ENCODE peak calls at places on chromosome 18, in four cellular contexts. O is fibroblast of lung, V is adrenal gland, G is NT2/D1. Q is an unnamed sample.

GRCh38 chr18:23266717-23267446 is 131.6 kb downstream of the CABLES1 start:
- DNase-seq in O (no peak), V (no peak), G (no peak), Q (no peak)

GRCh38 chr18:63317982-63318881 is 1.3 kb downstream of the BCL2 start:
- DNase-seq in V (no peak), G (peak; percentile 32), O (no peak), Q (peak; percentile 89)

GRCh38 chr18:63306819-63307554 is 12.6 kb downstream of the BCL2 start:
- DNase-seq in O (no peak), V (no peak), G (no peak), Q (no peak)

GRCh38 chr18:23537274-23537673 is 34.0 kb downstream of the RMC1 start:
- DNase-seq in V (no peak), G (no peak), O (no peak), Q (no peak)

GRCh38 chr18:10035306-10035991 is 121.6 kb downstream of the VAPA start:
- DNase-seq in O (no peak), V (no peak), G (no peak), Q (no peak)

GRCh38 chr18:22765889-22766288 is 167.2 kb upstream of the RBBP8 start:
- DNase-seq in O (peak; percentile 3), G (no peak), V (peak; percentile 59), Q (no peak)

GRCh38 chr18:45993441-45993840 is 26.3 kb upstream of the EPG5 start:
- DNase-seq in V (no peak), O (peak; percentile 43), G (no peak), Q (no peak)

GRCh38 chr18:36809590-36810381 is 19.0 kb downstream of the TPGS2 start:
- DNase-seq in O (peak; percentile 75), V (peak; percentile 59), G (no peak), Q (peak; percentile 51)

GRCh38 chr18:63346031-63346430 is 21.0 kb downstream of the KDSR start:
- DNase-seq in V (peak; percentile 78), G (no peak), O (no peak), Q (peak; percentile 64)

GRCh38 chr18:77749189-77749588 is 499.5 kb downstream of the GALR1 start:
- DNase-seq in V (no peak), O (no peak), G (no peak), Q (peak; percentile 43)

GRCh38 chr18:28208712-28209265 is 31.9 kb upstream of the CDH2 start:
- DNase-seq in V (no peak), G (no peak), O (no peak), Q (no peak)

GRCh38 chr18:9986156-9986930 is 72.5 kb downstream of the VAPA start:
- DNase-seq in V (no peak), G (no peak), O (no peak), Q (no peak)

GRCh38 chr18:28050561-28050960 is 126.4 kb downstream of the CDH2 start:
- DNase-seq in V (no peak), G (no peak), O (no peak), Q (no peak)

GRCh38 chr18:40878371-40878770 is 1076.7 kb upstream of the PIK3C3 start:
- DNase-seq in V (no peak), G (peak; percentile 13), O (no peak), Q (no peak)

GRCh38 chr18:74316257-74317180 is 880 bp downstream of the C18orf63 start:
- DNase-seq in O (peak; percentile 81), G (no peak), V (no peak), Q (no peak)

GRCh38 chr18:68284236-68284635 is 430.7 kb downstream of the TMX3 start:
- DNase-seq in O (no peak), G (no peak), V (no peak), Q (no peak)

GRCh38 chr18:45657357-45658335 is 42.4 kb downstream of the SLC14A2 start:
- DNase-seq in G (no peak), V (no peak), O (no peak), Q (no peak)

GRCh38 chr18:24503182-24503581 is 42.7 kb downstream of the HRH4 start:
- DNase-seq in V (no peak), G (no peak), O (no peak), Q (no peak)

GRCh38 chr18:74329688-74330205 is 14.1 kb downstream of the C18orf63 start:
- DNase-seq in G (no peak), O (no peak), V (no peak), Q (no peak)

GRCh38 chr18:39839782-39840181 is 2115.3 kb upstream of the PIK3C3 start:
- DNase-seq in G (no peak), V (no peak), O (peak; percentile 30), Q (no peak)

GRCh38 chr18:39799010-39799409 is 2156.0 kb upstream of the PIK3C3 start:
- DNase-seq in V (no peak), G (no peak), O (peak; percentile 57), Q (peak; percentile 33)

GRCh38 chr18:47260138-47260923 is 8.9 kb upstream of the SKOR2 start:
- DNase-seq in O (peak; percentile 26), G (no peak), V (peak; percentile 55), Q (peak; percentile 80)

GRCh38 chr18:10139783-10140410 is 226.1 kb downstream of the VAPA start:
- DNase-seq in G (no peak), O (peak; percentile 28), V (no peak), Q (no peak)

GRCh38 chr18:79587298-79588125 is 92.1 kb upstream of the CTDP1 start:
- DNase-seq in G (no peak), V (no peak), O (no peak), Q (no peak)

GRCh38 chr18:33839452-33840225 is 261.6 kb downstream of the ASXL3 start:
- DNase-seq in V (no peak), O (peak; percentile 79), G (peak; percentile 47), Q (no peak)

GRCh38 chr18:79353238-79353637 is 42.5 kb upstream of the NFATC1 start:
- DNase-seq in V (no peak), O (peak; percentile 15), G (no peak), Q (peak; percentile 62)

GRCh38 chr18:10241571-10241970 is 212.9 kb upstream of the APCDD1 start:
- DNase-seq in G (no peak), O (no peak), V (no peak), Q (no peak)

GRCh38 chr18:60935046-60935445 is 398.2 kb upstream of the CDH20 start:
- DNase-seq in G (no peak), V (no peak), O (peak; percentile 28), Q (no peak)

GRCh38 chr18:28652654-28653053 is 475.7 kb upstream of the CDH2 start:
- DNase-seq in V (no peak), G (no peak), O (no peak), Q (no peak)

GRCh38 chr18:7921938-7922587 is 354.9 kb downstream of the PTPRM start:
- DNase-seq in O (peak; percentile 80), G (no peak), V (no peak), Q (no peak)

GRCh38 chr18:26034850-26035497 is 55.4 kb downstream of the SS18 start:
- DNase-seq in V (no peak), G (no peak), O (no peak), Q (no peak)

GRCh38 chr18:26040051-26040656 is 50.3 kb downstream of the SS18 start:
- DNase-seq in O (no peak), V (no peak), G (no peak), Q (no peak)

GRCh38 chr18:26036635-26037034 is 53.8 kb downstream of the SS18 start:
- DNase-seq in O (no peak), V (no peak), G (no peak), Q (no peak)

GRCh38 chr18:26044807-26045206 is 45.6 kb downstream of the SS18 start:
- DNase-seq in O (no peak), V (no peak), G (no peak), Q (no peak)

GRCh38 chr18:26039203-26039602 is 51.2 kb downstream of the SS18 start:
- DNase-seq in O (no peak), V (no peak), G (no peak), Q (no peak)
- H3K36me3 ChIP-seq in O (peaks cover 5% of the 10 kb centered on the region), V (no peaks in the 10 kb centered on the region), G (peaks cover 6% of the 10 kb centered on the region), Q (no peaks in the 10 kb centered on the region)

DNA sequence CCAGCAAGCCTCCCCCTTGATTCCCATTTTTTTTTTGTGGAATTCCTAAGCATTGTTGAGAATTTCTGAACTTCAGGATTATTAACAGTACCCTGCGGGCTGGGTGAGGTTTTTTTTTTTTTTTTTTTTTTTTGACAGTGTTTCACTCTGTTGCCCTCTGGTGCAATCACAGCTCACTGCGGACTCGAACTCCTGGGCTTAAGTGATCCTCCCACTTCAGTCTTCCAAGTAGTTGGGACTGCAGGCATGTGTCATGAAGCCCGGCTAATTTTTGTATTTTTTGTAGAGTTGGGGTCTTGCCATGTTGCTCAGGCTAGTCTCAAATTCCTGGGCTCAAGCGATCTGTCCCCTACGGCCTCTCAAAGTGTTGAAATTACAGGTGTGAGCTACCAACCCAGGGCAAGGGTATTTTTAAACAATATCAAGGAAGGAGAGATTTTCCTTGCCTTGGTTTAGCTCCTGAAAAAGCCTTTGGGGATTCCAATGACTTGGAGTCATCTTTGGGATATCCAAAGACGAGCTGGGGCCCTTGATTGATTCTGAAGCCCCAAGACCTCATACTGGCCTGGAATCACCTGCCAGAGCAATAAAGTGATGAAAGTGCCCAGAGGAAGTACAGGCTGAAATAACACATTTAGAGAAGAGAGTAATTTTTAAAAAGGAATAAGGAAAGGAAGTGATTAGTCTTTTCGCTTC is 240.2 kb downstream of the TGIF1 start:
- DNase-seq in G (peak; percentile 25), O (no peak), V (no peak), Q (no peak)
- H3K4me1 ChIP-seq in G (no peaks in the 10 kb centered on the region), O (peaks cover 4% of the 10 kb centered on the region), V (no peaks in the 10 kb centered on the region), Q (peaks cover 12% of the 10 kb centered on the region)

DNA sequence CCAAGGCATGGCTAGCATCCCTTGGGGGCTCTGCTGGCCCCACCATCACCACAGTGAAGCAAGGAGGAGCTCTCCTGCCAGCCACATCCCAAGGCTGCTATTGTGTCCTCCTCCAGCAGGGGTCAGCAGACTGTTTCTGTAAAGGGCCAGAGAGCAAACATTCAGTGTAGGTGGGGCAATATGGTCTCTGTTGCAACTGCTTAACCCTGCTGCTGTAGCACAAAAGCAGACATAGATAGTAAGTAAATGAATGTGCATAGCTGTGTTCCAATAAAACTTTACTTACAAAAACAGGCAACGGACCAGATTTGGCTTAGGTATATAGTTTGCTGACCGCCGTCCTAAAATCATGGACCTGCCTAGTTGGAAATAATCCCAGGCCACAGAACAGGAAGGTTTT is 36.4 kb upstream of the ZBTB7C start:
- DNase-seq in G (peak; percentile 61), O (peak; percentile 84), V (peak; percentile 83), Q (peak; percentile 88)
- H3K27me3 ChIP-seq in G (no peaks in the 10 kb centered on the region), O (peaks cover 46% of the 10 kb centered on the region), V (no peaks in the 10 kb centered on the region), Q (no peaks in the 10 kb centered on the region)

GRCh38 chr18:58727776-58728500 is 56.7 kb downstream of the MALT1 start:
- DNase-seq in G (no peak), V (no peak), O (peak; percentile 27), Q (no peak)

GRCh38 chr18:58728719-58729118 is 57.5 kb downstream of the MALT1 start:
- DNase-seq in G (no peak), O (no peak), V (no peak), Q (no peak)

GRCh38 chr18:58732471-58732870 is 61.2 kb downstream of the MALT1 start:
- DNase-seq in V (no peak), O (no peak), G (no peak), Q (no peak)

GRCh38 chr18:58730618-58731017 is 59.4 kb downstream of the MALT1 start:
- DNase-seq in O (no peak), V (no peak), G (no peak), Q (no peak)

DNA sequence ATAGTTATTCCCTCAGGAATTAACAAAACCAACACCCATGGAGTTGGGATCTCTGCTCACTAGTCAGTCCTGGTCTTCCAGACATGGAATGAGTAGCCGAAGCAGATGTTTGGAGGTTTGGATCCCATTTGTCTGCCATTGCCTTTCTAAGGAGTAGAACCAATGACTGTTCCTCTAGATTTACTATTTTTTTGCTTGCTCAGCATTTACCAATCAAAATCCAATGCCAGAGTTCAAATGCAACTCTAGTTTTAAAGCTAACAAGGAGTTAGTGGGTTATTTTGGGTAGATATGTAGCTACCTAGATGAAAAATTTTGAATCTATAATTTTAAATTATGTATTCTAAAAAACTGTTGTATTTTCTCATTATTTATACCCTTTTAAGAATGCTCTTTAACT is 62.6 kb downstream of the MALT1 start:
- DNase-seq in V (no peak), G (no peak), O (no peak), Q (no peak)
- H3K36me3 ChIP-seq in V (no peaks in the 10 kb centered on the region), G (peaks cover 51% of the 10 kb centered on the region), O (peaks cover 3% of the 10 kb centered on the region), Q (no peaks in the 10 kb centered on the region)

GRCh38 chr18:12315911-12316310 is 7.9 kb downstream of the TUBB6 start:
- DNase-seq in G (no peak), V (no peak), O (no peak), Q (no peak)
- H3K4me1 ChIP-seq in G (no peaks in the 10 kb centered on the region), V (no peaks in the 10 kb centered on the region), O (peaks cover 12% of the 10 kb centered on the region), Q (peaks cover 13% of the 10 kb centered on the region)